ENCODE peak calls at places on chromosome 4, in nine cellular contexts. S is NCI-H510A treated with DMSO at 0.1 percent for 48 hours; W is activated CD8-positive, alpha-beta memory T cell treated with anti-CD3 and anti-CD28 coated beads for 48 hours; K is AG04450; C is Ammon's horn; H is naive B cell; J is AG08395; Y is substantia nigra; I is psoas muscle. N is an unnamed sample.
A peak's percentile ranks its signal among the peaks of the same experiment; 100 is the strongest.

GRCh38 chr4:8399298-8399697 is 41.2 kb downstream of the ACOX3 start:
- DNase-seq in W (no peak), H (no peak), K (no peak), S (no peak), I (no peak), J (no peak), C (no peak), Y (no peak), N (no peak)

GRCh38 chr4:74623041-74623440 is 171.3 kb downstream of the BTC start:
- DNase-seq in Y (no peak), S (peak; percentile 42), I (no peak), H (peak; percentile 5), K (no peak), W (no peak), J (peak; percentile 11), C (no peak), N (peak; percentile 33)

GRCh38 chr4:110475881-110476818 is at the start of gene ENPEP:
- DNase-seq in H (no peak), J (no peak), W (no peak), S (no peak), I (peak; percentile 74), Y (no peak), C (peak; percentile 2), K (no peak), N (no peak)

GRCh38 chr4:156941940-156942548 is 29.6 kb downstream of the PDGFC start:
- DNase-seq in C (no peak), Y (no peak), H (no peak), S (peak; percentile 44), K (peak; percentile 92), J (no peak), I (no peak), W (no peak), N (peak; percentile 94)

GRCh38 chr4:174173360-174173759 is 110.1 kb downstream of the FBXO8 start:
- DNase-seq in J (no peak), K (no peak), I (no peak), Y (no peak), W (no peak), H (no peak), S (no peak), C (no peak), N (no peak)

GRCh38 chr4:7183780-7184460 is 8.4 kb upstream of the SORCS2 start:
- DNase-seq in J (no peak), S (no peak), W (no peak), C (no peak), Y (no peak), K (no peak), I (peak; percentile 3), H (no peak), N (no peak)

GRCh38 chr4:5746829-5747745 is 36.1 kb downstream of the EVC start:
- DNase-seq in J (peak; percentile 53), K (no peak), C (no peak), Y (no peak), H (no peak), I (no peak), W (no peak), S (no peak), N (peak; percentile 75)

GRCh38 chr4:78880874-78881492 is 58.3 kb downstream of the PAQR3 start:
- DNase-seq in S (no peak), K (no peak), I (no peak), C (no peak), Y (no peak), J (no peak), W (no peak), H (peak; percentile 17), N (no peak)

GRCh38 chr4:44674471-44674870 is 3.7 kb upstream of the GUF1 start:
- DNase-seq in J (no peak), S (no peak), H (no peak), K (no peak), C (no peak), W (no peak), Y (no peak), I (no peak), N (no peak)

GRCh38 chr4:6701371-6701770 is 7.7 kb downstream of the S100P start:
- DNase-seq in Y (no peak), H (no peak), I (no peak), C (no peak), W (no peak), J (no peak), S (no peak), K (no peak), N (no peak)

GRCh38 chr4:125020089-125021034 is 294.4 kb upstream of the FAT4 start:
- DNase-seq in K (no peak), S (peak; percentile 27), I (no peak), J (no peak), H (no peak), C (no peak), Y (no peak), W (no peak), N (no peak)

GRCh38 chr4:26964512-26964911 is 103.9 kb downstream of the STIM2 start:
- DNase-seq in H (no peak), I (no peak), Y (no peak), K (no peak), C (no peak), J (peak; percentile 7), S (no peak), W (no peak), N (no peak)

GRCh38 chr4:7441201-7441600 is 6.5 kb upstream of the PSAPL1 start:
- DNase-seq in S (no peak), H (no peak), C (no peak), I (no peak), Y (no peak), K (no peak), W (no peak), J (no peak), N (no peak)

GRCh38 chr4:53804719-53805118 is 213.4 kb upstream of the LNX1 start:
- DNase-seq in I (no peak), J (no peak), Y (peak; percentile 18), W (no peak), H (peak; percentile 10), C (no peak), S (no peak), K (no peak), N (no peak)

GRCh38 chr4:70993181-70994068 is at the start of gene DCK:
- DNase-seq in K (peak; percentile 73), I (peak; percentile 96), H (peak; percentile 90), W (peak; percentile 87), J (peak; percentile 96), S (peak; percentile 94), C (peak; percentile 90), Y (peak; percentile 79), N (peak; percentile 97)

GRCh38 chr4:53476232-53477037 is 99.0 kb downstream of the FIP1L1 start:
- DNase-seq in K (peak; percentile 95), Y (no peak), I (no peak), C (no peak), W (no peak), S (no peak), H (no peak), J (peak; percentile 94), N (peak; percentile 97)

GRCh38 chr4:84957509-84958420 is 8.7 kb downstream of the WDFY3 start:
- DNase-seq in K (no peak), W (no peak), C (no peak), H (no peak), J (no peak), S (no peak), I (no peak), Y (no peak), N (peak; percentile 61)

GRCh38 chr4:145939856-145940255 is 1.2 kb upstream of the ZNF827 start:
- DNase-seq in I (no peak), C (no peak), W (no peak), H (no peak), J (no peak), S (no peak), Y (no peak), K (no peak), N (peak; percentile 40)

GRCh38 chr4:121900132-121900983 is 30.1 kb upstream of the BBS7 start:
- DNase-seq in W (no peak), K (peak; percentile 36), H (peak; percentile 29), S (peak; percentile 7), Y (peak; percentile 13), I (no peak), C (peak; percentile 67), J (peak; percentile 72), N (peak; percentile 74)

GRCh38 chr4:172709376-172709775 is 459.2 kb upstream of the GALNT7 start:
- DNase-seq in C (no peak), Y (no peak), W (no peak), K (no peak), J (no peak), I (no peak), H (no peak), S (peak; percentile 53), N (no peak)

GRCh38 chr4:98546910-98547544 is 111.4 kb downstream of the TSPAN5 start:
- DNase-seq in C (peak; percentile 74), I (no peak), S (no peak), W (no peak), H (no peak), J (peak; percentile 80), Y (no peak), K (no peak), N (peak; percentile 85)

GRCh38 chr4:165328708-165329107 is 1.2 kb downstream of the MSMO1 start:
- DNase-seq in W (no peak), I (no peak), K (no peak), Y (no peak), S (no peak), H (no peak), C (no peak), J (no peak), N (peak; percentile 37)

GRCh38 chr4:70471897-70472296 is at the start of gene MUC7:
- DNase-seq in H (no peak), S (no peak), J (no peak), W (no peak), I (no peak), Y (no peak), K (no peak), C (no peak), N (no peak)

GRCh38 chr4:94559351-94559806 is 107.6 kb downstream of the PDLIM5 start:
- DNase-seq in Y (no peak), S (no peak), C (peak; percentile 16), J (peak; percentile 35), W (no peak), K (no peak), I (no peak), H (no peak), N (no peak)

GRCh38 chr4:158858410-158859189 is 89.8 kb downstream of the FNIP2 start:
- DNase-seq in J (peak; percentile 52), S (no peak), K (no peak), W (no peak), H (no peak), Y (no peak), C (no peak), I (no peak), N (no peak)

GRCh38 chr4:95516528-95517011 is 32.2 kb downstream of the UNC5C start:
- DNase-seq in K (no peak), J (no peak), Y (no peak), H (no peak), S (no peak), I (no peak), C (no peak), W (no peak), N (no peak)

GRCh38 chr4:139851133-139851532 is 185.5 kb downstream of the MGST2 start:
- DNase-seq in C (no peak), J (no peak), H (no peak), Y (no peak), S (peak; percentile 66), W (no peak), K (no peak), I (no peak), N (no peak)

GRCh38 chr4:16505726-16506125 is 279.5 kb upstream of the TAPT1 start:
- DNase-seq in J (peak; percentile 22), I (no peak), K (no peak), C (no peak), H (no peak), Y (no peak), W (no peak), S (no peak), N (peak; percentile 20)

GRCh38 chr4:126939401-126939800 is 693.4 kb upstream of the INTU start:
- DNase-seq in S (no peak), Y (no peak), H (no peak), I (no peak), C (no peak), K (peak; percentile 32), W (no peak), J (peak; percentile 43), N (peak; percentile 79)

GRCh38 chr4:9792381-9792780 is 10.9 kb downstream of the DRD5 start:
- DNase-seq in C (no peak), K (no peak), Y (no peak), H (no peak), I (no peak), J (no peak), W (no peak), S (no peak), N (no peak)

N was measured in astrocyte of the hippocampus.